ENCODE peak calls at places on chromosomes 12 and 14, in nine cellular contexts. One of them, this sample, is unnamed.

GRCh38 chr14:53330441-53330840 is 177.3 kb upstream of the DDHD1 start:
- DNase-seq in GM13977: no peak
- DNase-seq in AG09309: no peak
- DNase-seq in transverse colon: no peak
- DNase-seq in H9: no peak
- DNase-seq in mesothelial cell of epicardium: no peak
- DNase-seq in kidney: no peak
- DNase-seq in neural crest cell: no peak
- DNase-seq in astrocyte of the spinal cord: no peak
- DNase-seq in this sample: no peak

GRCh38 chr12:77388611-77389265 is 323.4 kb upstream of the E2F7 start:
- DNase-seq in GM13977: no peak
- DNase-seq in AG09309: no peak
- DNase-seq in transverse colon: no peak
- DNase-seq in H9: no peak
- DNase-seq in mesothelial cell of epicardium: no peak
- DNase-seq in kidney: no peak
- DNase-seq in neural crest cell: no peak
- DNase-seq in astrocyte of the spinal cord: peak; percentile 13
- DNase-seq in this sample: no peak

GRCh38 chr14:79280400-79280670 is 931.0 kb downstream of the DIO2 start:
- DNase-seq in GM13977: no peak
- DNase-seq in AG09309: no peak
- DNase-seq in transverse colon: no peak
- DNase-seq in H9: no peak
- DNase-seq in mesothelial cell of epicardium: no peak
- DNase-seq in kidney: no peak
- DNase-seq in neural crest cell: no peak
- DNase-seq in astrocyte of the spinal cord: no peak
- DNase-seq in this sample: no peak

GRCh38 chr12:93078092-93078491 is 149.0 kb upstream of the EEA1 start:
- DNase-seq in GM13977: no peak
- DNase-seq in AG09309: no peak
- DNase-seq in transverse colon: no peak
- DNase-seq in H9: no peak
- DNase-seq in mesothelial cell of epicardium: no peak
- DNase-seq in kidney: no peak
- DNase-seq in neural crest cell: no peak
- DNase-seq in astrocyte of the spinal cord: no peak
- DNase-seq in this sample: no peak

GRCh38 chr12:22625671-22626251 is 790 bp downstream of the ETNK1 start:
- DNase-seq in GM13977: peak; percentile 38
- DNase-seq in AG09309: no peak
- DNase-seq in transverse colon: peak; percentile 43
- DNase-seq in H9: peak; percentile 67
- DNase-seq in mesothelial cell of epicardium: no peak
- DNase-seq in kidney: no peak
- DNase-seq in neural crest cell: peak; percentile 40
- DNase-seq in astrocyte of the spinal cord: peak; percentile 45
- DNase-seq in this sample: peak; percentile 43

GRCh38 chr14:73726025-73726961 is 12.1 kb upstream of the PNMA1 start:
- DNase-seq in GM13977: no peak
- DNase-seq in AG09309: no peak
- DNase-seq in transverse colon: no peak
- DNase-seq in H9: no peak
- DNase-seq in mesothelial cell of epicardium: no peak
- DNase-seq in kidney: no peak
- DNase-seq in neural crest cell: no peak
- DNase-seq in astrocyte of the spinal cord: peak; percentile 32
- DNase-seq in this sample: no peak

GRCh38 chr12:65611396-65611795 is 212.9 kb upstream of the HMGA2 start:
- DNase-seq in GM13977: no peak
- DNase-seq in AG09309: no peak
- DNase-seq in transverse colon: no peak
- DNase-seq in H9: no peak
- DNase-seq in mesothelial cell of epicardium: no peak
- DNase-seq in kidney: no peak
- DNase-seq in neural crest cell: no peak
- DNase-seq in astrocyte of the spinal cord: no peak
- DNase-seq in this sample: no peak

GRCh38 chr12:55653031-55653430 is 16.3 kb downstream of the OR10P1 start:
- DNase-seq in GM13977: no peak
- DNase-seq in AG09309: no peak
- DNase-seq in transverse colon: no peak
- DNase-seq in H9: no peak
- DNase-seq in mesothelial cell of epicardium: no peak
- DNase-seq in kidney: no peak
- DNase-seq in neural crest cell: no peak
- DNase-seq in astrocyte of the spinal cord: no peak
- DNase-seq in this sample: no peak

GRCh38 chr14:59417301-59417700 is 47.9 kb downstream of the GPR135 start:
- DNase-seq in GM13977: no peak
- DNase-seq in AG09309: no peak
- DNase-seq in transverse colon: no peak
- DNase-seq in H9: no peak
- DNase-seq in mesothelial cell of epicardium: no peak
- DNase-seq in kidney: no peak
- DNase-seq in neural crest cell: no peak
- DNase-seq in astrocyte of the spinal cord: no peak
- DNase-seq in this sample: no peak

GRCh38 chr12:115163710-115164109 is 479.7 kb upstream of the TBX3 start:
- DNase-seq in GM13977: no peak
- DNase-seq in AG09309: no peak
- DNase-seq in transverse colon: no peak
- DNase-seq in H9: no peak
- DNase-seq in mesothelial cell of epicardium: no peak
- DNase-seq in kidney: no peak
- DNase-seq in neural crest cell: no peak
- DNase-seq in astrocyte of the spinal cord: no peak
- DNase-seq in this sample: no peak

GRCh38 chr12:115172521-115172920 is 488.5 kb upstream of the TBX3 start:
- DNase-seq in GM13977: no peak
- DNase-seq in AG09309: peak; percentile 81
- DNase-seq in transverse colon: no peak
- DNase-seq in H9: no peak
- DNase-seq in mesothelial cell of epicardium: no peak
- DNase-seq in kidney: no peak
- DNase-seq in neural crest cell: no peak
- DNase-seq in astrocyte of the spinal cord: peak; percentile 22
- DNase-seq in this sample: no peak

GRCh38 chr12:115166698-115167315 is 482.8 kb upstream of the TBX3 start:
- DNase-seq in GM13977: no peak
- DNase-seq in AG09309: peak; percentile 11
- DNase-seq in transverse colon: no peak
- DNase-seq in H9: no peak
- DNase-seq in mesothelial cell of epicardium: no peak
- DNase-seq in kidney: no peak
- DNase-seq in neural crest cell: no peak
- DNase-seq in astrocyte of the spinal cord: peak; percentile 43
- DNase-seq in this sample: no peak
- TF ChIP-seq CTCF in GM13977: no peak
- TF ChIP-seq CTCF in AG09309: peak; percentile 29
- TF ChIP-seq CTCF in transverse colon: no peak
- TF ChIP-seq CTCF in H9: peak; percentile 54
- TF ChIP-seq CTCF in mesothelial cell of epicardium: no peak
- TF ChIP-seq CTCF in kidney: no peak
- TF ChIP-seq CTCF in neural crest cell: no peak
- TF ChIP-seq CTCF in astrocyte of the spinal cord: peak; percentile 25
- TF ChIP-seq CTCF in this sample: no peak

GRCh38 chr12:24360907-24361306 is 411.4 kb upstream of the SOX5 start:
- DNase-seq in GM13977: no peak
- DNase-seq in AG09309: no peak
- DNase-seq in transverse colon: no peak
- DNase-seq in H9: no peak
- DNase-seq in mesothelial cell of epicardium: no peak
- DNase-seq in kidney: no peak
- DNase-seq in neural crest cell: no peak
- DNase-seq in astrocyte of the spinal cord: no peak
- DNase-seq in this sample: no peak

GRCh38 chr12:24361860-24362581 is 412.6 kb upstream of the SOX5 start:
- DNase-seq in GM13977: no peak
- DNase-seq in AG09309: no peak
- DNase-seq in transverse colon: no peak
- DNase-seq in H9: no peak
- DNase-seq in mesothelial cell of epicardium: no peak
- DNase-seq in kidney: no peak
- DNase-seq in neural crest cell: no peak
- DNase-seq in astrocyte of the spinal cord: no peak
- DNase-seq in this sample: no peak

GRCh38 chr12:24360461-24360860 is 411.0 kb upstream of the SOX5 start:
- DNase-seq in GM13977: no peak
- DNase-seq in AG09309: no peak
- DNase-seq in transverse colon: no peak
- DNase-seq in H9: no peak
- DNase-seq in mesothelial cell of epicardium: no peak
- DNase-seq in kidney: no peak
- DNase-seq in neural crest cell: no peak
- DNase-seq in astrocyte of the spinal cord: no peak
- DNase-seq in this sample: no peak

GRCh38 chr12:24359418-24359817 is 409.9 kb upstream of the SOX5 start:
- DNase-seq in GM13977: no peak
- DNase-seq in AG09309: no peak
- DNase-seq in transverse colon: no peak
- DNase-seq in H9: no peak
- DNase-seq in mesothelial cell of epicardium: no peak
- DNase-seq in kidney: no peak
- DNase-seq in neural crest cell: no peak
- DNase-seq in astrocyte of the spinal cord: no peak
- DNase-seq in this sample: no peak

GRCh38 chr12:24360057-24360456 is 410.6 kb upstream of the SOX5 start:
- DNase-seq in GM13977: no peak
- DNase-seq in AG09309: no peak
- DNase-seq in transverse colon: no peak
- DNase-seq in H9: no peak
- DNase-seq in mesothelial cell of epicardium: no peak
- DNase-seq in kidney: no peak
- DNase-seq in neural crest cell: no peak
- DNase-seq in astrocyte of the spinal cord: no peak
- DNase-seq in this sample: no peak
- TF ChIP-seq CTCF in GM13977: no peak
- TF ChIP-seq CTCF in AG09309: no peak
- TF ChIP-seq CTCF in transverse colon: no peak
- TF ChIP-seq CTCF in H9: no peak
- TF ChIP-seq CTCF in mesothelial cell of epicardium: no peak
- TF ChIP-seq CTCF in kidney: no peak
- TF ChIP-seq CTCF in neural crest cell: no peak
- TF ChIP-seq CTCF in astrocyte of the spinal cord: no peak
- TF ChIP-seq CTCF in this sample: no peak

GRCh38 chr12:67354966-67355365 is 85.8 kb downstream of the CAND1 start:
- DNase-seq in GM13977: no peak
- DNase-seq in AG09309: no peak
- DNase-seq in transverse colon: no peak
- DNase-seq in H9: no peak
- DNase-seq in mesothelial cell of epicardium: no peak
- DNase-seq in kidney: no peak
- DNase-seq in neural crest cell: no peak
- DNase-seq in astrocyte of the spinal cord: no peak
- DNase-seq in this sample: no peak

GRCh38 chr12:67354322-67354721 is 85.2 kb downstream of the CAND1 start:
- DNase-seq in GM13977: no peak
- DNase-seq in AG09309: no peak
- DNase-seq in transverse colon: no peak
- DNase-seq in H9: no peak
- DNase-seq in mesothelial cell of epicardium: no peak
- DNase-seq in kidney: no peak
- DNase-seq in neural crest cell: no peak
- DNase-seq in astrocyte of the spinal cord: no peak
- DNase-seq in this sample: no peak

GRCh38 chr12:67357726-67358125 is 88.6 kb downstream of the CAND1 start:
- DNase-seq in GM13977: no peak
- DNase-seq in AG09309: no peak
- DNase-seq in transverse colon: no peak
- DNase-seq in H9: no peak
- DNase-seq in mesothelial cell of epicardium: no peak
- DNase-seq in kidney: no peak
- DNase-seq in neural crest cell: no peak
- DNase-seq in astrocyte of the spinal cord: no peak
- DNase-seq in this sample: no peak

GRCh38 chr12:67356400-67356799 is 87.2 kb downstream of the CAND1 start:
- DNase-seq in GM13977: no peak
- DNase-seq in AG09309: no peak
- DNase-seq in transverse colon: no peak
- DNase-seq in H9: no peak
- DNase-seq in mesothelial cell of epicardium: no peak
- DNase-seq in kidney: no peak
- DNase-seq in neural crest cell: no peak
- DNase-seq in astrocyte of the spinal cord: no peak
- DNase-seq in this sample: no peak

GRCh38 chr12:67355428-67356385 is 86.5 kb downstream of the CAND1 start:
- DNase-seq in GM13977: peak; percentile 18
- DNase-seq in AG09309: no peak
- DNase-seq in transverse colon: no peak
- DNase-seq in H9: no peak
- DNase-seq in mesothelial cell of epicardium: no peak
- DNase-seq in kidney: no peak
- DNase-seq in neural crest cell: peak; percentile 3
- DNase-seq in astrocyte of the spinal cord: peak; percentile 78
- DNase-seq in this sample: peak; percentile 28
- TF ChIP-seq CTCF in GM13977: peak; percentile 50
- TF ChIP-seq CTCF in AG09309: peak; percentile 55
- TF ChIP-seq CTCF in transverse colon: peak; percentile 59
- TF ChIP-seq CTCF in H9: peak; percentile 73
- TF ChIP-seq CTCF in mesothelial cell of epicardium: peak; percentile 78
- TF ChIP-seq CTCF in kidney: peak; percentile 45
- TF ChIP-seq CTCF in neural crest cell: peak; percentile 78
- TF ChIP-seq CTCF in astrocyte of the spinal cord: peak; percentile 47
- TF ChIP-seq CTCF in this sample: peak; percentile 39

DNA sequence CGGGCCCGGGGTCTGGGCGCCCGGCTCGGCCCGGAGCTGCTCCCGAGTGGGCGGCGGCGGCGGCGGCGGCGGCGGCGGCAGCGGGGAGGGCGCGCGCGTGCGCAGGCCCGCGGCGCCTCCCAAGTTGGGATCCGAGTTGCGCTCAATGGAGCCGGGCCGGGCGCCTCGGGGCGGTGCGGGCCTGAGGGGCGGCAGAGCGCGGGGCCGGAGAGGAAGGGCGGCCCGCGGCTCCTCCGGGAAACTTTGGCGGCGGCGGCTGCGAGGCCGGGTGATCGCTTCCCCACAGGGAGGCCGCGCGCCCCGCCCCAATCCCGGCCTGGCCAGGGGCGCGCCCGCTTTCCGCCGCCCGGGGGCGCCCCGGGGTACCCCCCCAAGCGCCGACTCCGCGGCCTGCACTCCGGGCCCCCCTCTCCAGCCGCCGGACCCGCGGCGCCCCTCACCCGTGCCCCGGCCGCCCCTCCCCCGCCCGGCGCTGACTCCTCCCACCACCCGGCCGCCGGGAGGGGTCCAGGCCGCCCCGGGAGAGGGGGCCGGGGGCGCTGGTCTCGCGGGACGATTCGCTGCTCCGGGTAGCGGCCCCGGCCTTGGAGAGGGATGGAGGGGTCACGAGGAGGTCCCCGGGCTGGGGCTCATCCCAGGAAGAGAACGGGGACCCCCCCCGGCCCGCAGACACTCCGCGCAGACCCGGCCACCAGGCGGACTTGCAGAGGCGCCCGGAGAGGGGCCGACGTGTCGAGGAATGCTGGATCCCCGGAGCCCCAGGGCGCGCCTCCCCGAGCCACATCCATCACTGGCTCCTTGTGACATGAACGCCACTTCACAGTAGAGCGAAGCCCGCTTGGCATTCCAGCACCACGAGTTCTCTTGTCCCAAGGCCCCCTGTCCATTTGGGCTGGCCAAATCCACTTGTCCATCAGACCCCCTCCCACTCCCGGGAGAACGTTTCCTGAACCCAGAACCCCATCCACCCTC is at the start of gene RILPL1:
- DNase-seq in GM13977: peak; percentile 85
- DNase-seq in AG09309: no peak
- DNase-seq in transverse colon: peak; percentile 35
- DNase-seq in H9: peak; percentile 78
- DNase-seq in mesothelial cell of epicardium: peak; percentile 63
- DNase-seq in kidney: peak; percentile 83
- DNase-seq in neural crest cell: peak; percentile 61
- DNase-seq in astrocyte of the spinal cord: peak; percentile 27
- DNase-seq in this sample: peak; percentile 82
- TF ChIP-seq CTCF in GM13977: peak; percentile 56
- TF ChIP-seq CTCF in AG09309: peak; percentile 37
- TF ChIP-seq CTCF in transverse colon: peak; percentile 21
- TF ChIP-seq CTCF in H9: peak; percentile 42
- TF ChIP-seq CTCF in mesothelial cell of epicardium: peak; percentile 19
- TF ChIP-seq CTCF in kidney: peak; percentile 4
- TF ChIP-seq CTCF in neural crest cell: peak; percentile 56
- TF ChIP-seq CTCF in astrocyte of the spinal cord: peak; percentile 34
- TF ChIP-seq CTCF in this sample: peak; percentile 54